ENCODE peak calls at places on chromosomes 16 and 17, in nine cellular contexts. E is H7; L is C1 segment of cervical spinal cord; U is stimulated activated CD4-positive, alpha-beta T cell treated with anti-CD3 and anti-CD28 coated beads, Interleukin-12 subunit alpha, Interleukin-12 subunit beta, amount 100 ng/mL, for 4 hours; B is SW 1271; W is H54; K is SK-MEL-5; Z is ACHN; V is 8988T. O is an unnamed sample.

GRCh38 chr17:15101175-15101574 is 164.0 kb downstream of the PMP22 start:
- DNase-seq in E (peak), L (no peak), U (no peak), B (no peak), W (no peak), K (no peak), Z (no peak), V (no peak), O (no peak)

GRCh38 chr17:70086468-70086867 is 11.4 kb downstream of the KCNJ16 start:
- DNase-seq in E (no peak), L (no peak), U (no peak), B (no peak), W (no peak), K (no peak), Z (no peak), V (no peak), O (no peak)

GRCh38 chr17:60039096-60039495 is 39.6 kb downstream of the HEATR6 start:
- DNase-seq in E (no peak), L (no peak), U (no peak), B (no peak), W (peak), K (no peak), Z (no peak), V (no peak), O (no peak)

GRCh38 chr16:31085873-31086628 is 2.7 kb downstream of the PRSS53 start:
- DNase-seq in E (no peak), L (no peak), U (no peak), B (no peak), W (no peak), K (no peak), Z (no peak), V (no peak), O (no peak)

GRCh38 chr17:81090361-81091133 is 55.6 kb downstream of the BAIAP2 start:
- DNase-seq in E (peak), L (no peak), U (peak), B (no peak), W (peak), K (peak), Z (peak), V (peak), O (no peak)

GRCh38 chr17:34757611-34758010 is 178.2 kb downstream of the TMEM132E start:
- DNase-seq in E (no peak), L (no peak), U (no peak), B (no peak), W (no peak), K (no peak), Z (no peak), V (no peak), O (no peak)

GRCh38 chr17:55067697-55068439 is 99.3 kb downstream of the STXBP4 start:
- DNase-seq in E (no peak), L (no peak), U (no peak), B (no peak), W (no peak), K (no peak), Z (no peak), V (no peak), O (no peak)

GRCh38 chr16:13994239-13995106 is 74.5 kb downstream of the ERCC4 start:
- DNase-seq in E (no peak), L (no peak), U (no peak), B (no peak), W (no peak), K (no peak), Z (no peak), V (no peak), O (no peak)

GRCh38 chr17:58557981-58558380 is 43.5 kb upstream of the MTMR4 start:
- DNase-seq in E (no peak), L (no peak), U (no peak), B (no peak), W (no peak), K (no peak), Z (no peak), V (no peak), O (no peak)

GRCh38 chr16:1678500-1679098 is 520 bp downstream of the JPT2 start:
- DNase-seq in E (peak), L (no peak), U (peak), B (no peak), W (no peak), K (peak), Z (peak), V (no peak), O (peak)

GRCh38 chr16:1991588-1992474 is 2.1 kb downstream of the SYNGR3 start:
- DNase-seq in E (peak), L (peak), U (peak), B (no peak), W (no peak), K (peak), Z (peak), V (peak), O (peak)

GRCh38 chr16:50440991-50441390 is 72.2 kb upstream of the BRD7 start:
- DNase-seq in E (no peak), L (no peak), U (no peak), B (no peak), W (no peak), K (no peak), Z (no peak), V (no peak), O (no peak)

GRCh38 chr16:54655171-54655590 is 275.5 kb upstream of the IRX5 start:
- DNase-seq in E (no peak), L (no peak), U (no peak), B (no peak), W (no peak), K (no peak), Z (no peak), V (no peak), O (no peak)

GRCh38 chr17:64120159-64120558 is 9.8 kb downstream of the ERN1 start:
- DNase-seq in E (no peak), L (no peak), U (no peak), B (no peak), W (no peak), K (no peak), Z (no peak), V (no peak), O (no peak)

GRCh38 chr17:65918450-65918849 is 273.5 kb downstream of the CEP112 start:
- DNase-seq in E (no peak), L (no peak), U (no peak), B (no peak), W (no peak), K (no peak), Z (no peak), V (no peak), O (no peak)

GRCh38 chr16:100989-101388 is 23.0 kb downstream of the MPG start:
- DNase-seq in E (no peak), L (no peak), U (no peak), B (no peak), W (no peak), K (no peak), Z (no peak), V (no peak), O (no peak)

GRCh38 chr16:57594531-57595031 is 33.8 kb upstream of the ADGRG1 start:
- DNase-seq in E (no peak), L (no peak), U (no peak), B (no peak), W (no peak), K (no peak), Z (no peak), V (no peak), O (no peak)

GRCh38 chr16:24776486-24777220 is 47.2 kb downstream of the TNRC6A start:
- DNase-seq in E (no peak), L (no peak), U (no peak), B (no peak), W (no peak), K (no peak), Z (no peak), V (no peak), O (no peak)

GRCh38 chr17:83160443-83161297 is 81.3 kb downstream of the METRNL start:
- DNase-seq in E (no peak), L (no peak), U (no peak), B (no peak), W (no peak), K (no peak), Z (no peak), V (no peak), O (no peak)

GRCh38 chr16:64964126-64964540 is 157.7 kb downstream of the CDH11 start:
- DNase-seq in E (no peak), L (no peak), U (no peak), B (no peak), W (no peak), K (no peak), Z (no peak), V (no peak), O (no peak)

GRCh38 chr16:55047903-55048497 is 117.3 kb downstream of the IRX5 start:
- DNase-seq in E (no peak), L (no peak), U (no peak), B (no peak), W (no peak), K (no peak), Z (no peak), V (no peak), O (no peak)

GRCh38 chr16:19418200-19418599 is 517 bp downstream of the TMC5 start:
- DNase-seq in E (no peak), L (no peak), U (no peak), B (no peak), W (no peak), K (no peak), Z (no peak), V (no peak), O (no peak)

GRCh38 chr17:64739316-64740058 is 77.4 kb upstream of the SMURF2 start:
- DNase-seq in E (no peak), L (no peak), U (no peak), B (no peak), W (no peak), K (no peak), Z (no peak), V (no peak), O (no peak)

GRCh38 chr17:927611-928461 is 51.7 kb downstream of the NXN start:
- DNase-seq in E (peak), L (no peak), U (no peak), B (peak), W (peak), K (no peak), Z (peak), V (peak), O (no peak)

GRCh38 chr16:23354246-23354645 is 52.1 kb downstream of the SCNN1B start:
- DNase-seq in E (peak), L (no peak), U (no peak), B (no peak), W (no peak), K (no peak), Z (no peak), V (no peak), O (no peak)

GRCh38 chr16:11319529-11320146 is 25.6 kb upstream of the RMI2 start:
- DNase-seq in E (no peak), L (no peak), U (no peak), B (no peak), W (no peak), K (peak), Z (peak), V (no peak), O (no peak)

GRCh38 chr16:31440511-31441184 is 1.9 kb downstream of the ZNF843 start:
- DNase-seq in E (no peak), L (no peak), U (no peak), B (no peak), W (no peak), K (no peak), Z (no peak), V (no peak), O (no peak)

GRCh38 chr17:64123114-64123513 is 6.8 kb downstream of the ERN1 start:
- DNase-seq in E (no peak), L (no peak), U (no peak), B (no peak), W (no peak), K (no peak), Z (no peak), V (no peak), O (no peak)

GRCh38 chr17:49510059-49510719 is 15.1 kb downstream of the NGFR start:
- DNase-seq in E (no peak), L (no peak), U (no peak), B (no peak), W (no peak), K (no peak), Z (no peak), V (no peak), O (no peak)

GRCh38 chr17:68231536-68231935 is 16.3 kb upstream of the AMZ2 start:
- DNase-seq in E (no peak), L (no peak), U (no peak), B (no peak), W (no peak), K (no peak), Z (no peak), V (no peak), O (no peak)

GRCh38 chr17:55377885-55378284 is 43.8 kb downstream of the MMD start:
- DNase-seq in E (no peak), L (no peak), U (no peak), B (no peak), W (no peak), K (no peak), Z (no peak), V (no peak), O (no peak)

GRCh38 chr17:65173951-65174683 is 36.9 kb downstream of the RGS9 start:
- DNase-seq in E (no peak), L (no peak), U (no peak), B (no peak), W (no peak), K (no peak), Z (no peak), V (no peak), O (no peak)

GRCh38 chr16:74747716-74748041 is 26.9 kb downstream of the FA2H start:
- DNase-seq in E (no peak), L (peak), U (no peak), B (no peak), W (no peak), K (no peak), Z (no peak), V (no peak), O (no peak)

GRCh38 chr17:80220709-80221215 is 535 bp downstream of the SLC26A11 start:
- DNase-seq in E (no peak), L (peak), U (peak), B (no peak), W (no peak), K (no peak), Z (peak), V (peak), O (peak)

GRCh38 chr16:15897834-15898254 is 9.4 kb upstream of the CEP20 start:
- DNase-seq in E (no peak), L (no peak), U (peak), B (no peak), W (no peak), K (no peak), Z (peak), V (no peak), O (no peak)

GRCh38 chr16:48862087-48862532 is 252.1 kb upstream of the N4BP1 start:
- DNase-seq in E (peak), L (no peak), U (no peak), B (no peak), W (peak), K (peak), Z (peak), V (no peak), O (no peak)

GRCh38 chr17:68600123-68600880 is 865 bp downstream of the FAM20A start:
- DNase-seq in E (peak), L (no peak), U (no peak), B (no peak), W (no peak), K (no peak), Z (no peak), V (peak), O (no peak)